ENCODE peak calls at places on chromosomes 11 and 22, in seven cellular contexts. S is CD8-positive, alpha-beta T cell; K is Peyer's patch; A is HepG2; G is neural progenitor cell; Y is transverse colon; R is tibial nerve. B is an unnamed sample.

GRCh38 chr22:41826001-41826400 is 6.9 kb upstream of the SREBF2 start:
- DNase-seq in Y (no peak), K (no peak), S (no peak), G (no peak), R (no peak), A (no peak), B (no peak)

GRCh38 chr11:63663809-63664208 is 7.4 kb downstream of the ATL3 start:
- DNase-seq in K (no peak), A (no peak), R (no peak), G (no peak), S (no peak), Y (no peak), B (no peak)

GRCh38 chr11:34570584-34570983 is 50.3 kb upstream of the EHF start:
- DNase-seq in Y (no peak), K (no peak), S (no peak), R (no peak), G (no peak), A (no peak), B (no peak)

GRCh38 chr11:119972281-119972680 is 165.6 kb downstream of the TRIM29 start:
- DNase-seq in G (no peak), K (no peak), Y (no peak), A (no peak), R (no peak), S (no peak), B (no peak)

GRCh38 chr11:12675951-12676711 is 1.9 kb downstream of the TEAD1 start:
- DNase-seq in K (no peak), A (no peak), R (peak; percentile 40), Y (no peak), S (no peak), G (peak; percentile 54), B (peak; percentile 6)

GRCh38 chr11:32018672-32019071 is 72.2 kb upstream of the RCN1 start:
- DNase-seq in G (no peak), S (no peak), Y (no peak), A (no peak), R (no peak), K (no peak), B (no peak)

GRCh38 chr11:65786786-65787636 is at the start of gene OVOL1:
- DNase-seq in Y (peak; percentile 91), R (no peak), G (peak; percentile 54), A (no peak), S (peak; percentile 16), K (peak; percentile 53), B (no peak)

GRCh38 chr11:46026616-46027293 is 94.5 kb downstream of the PHF21A start:
- DNase-seq in R (no peak), G (no peak), K (no peak), A (no peak), S (no peak), Y (no peak), B (no peak)

GRCh38 chr22:22959147-22959827 is 71.7 kb downstream of the IGLL5 start:
- DNase-seq in Y (peak; percentile 81), K (peak; percentile 87), G (peak; percentile 89), R (peak; percentile 96), S (peak; percentile 80), A (peak; percentile 78), B (peak; percentile 67)

GRCh38 chr11:64249563-64250405 is 1.5 kb upstream of the PLCB3 start:
- DNase-seq in K (no peak), A (no peak), Y (no peak), S (no peak), R (no peak), G (no peak), B (no peak)

GRCh38 chr11:70547386-70547785 is 149.1 kb downstream of the CTTN start:
- DNase-seq in K (no peak), G (no peak), A (no peak), S (no peak), R (no peak), Y (no peak), B (no peak)

GRCh38 chr22:38016182-38017078 is 32.1 kb upstream of the SOX10 start:
- DNase-seq in A (no peak), Y (peak; percentile 52), K (no peak), S (no peak), G (peak; percentile 84), R (peak; percentile 52), B (no peak)

GRCh38 chr11:66454253-66454652 is 12.5 kb upstream of the PELI3 start:
- DNase-seq in A (no peak), R (no peak), Y (no peak), K (no peak), S (no peak), G (no peak), B (no peak)

GRCh38 chr11:70625051-70625450 is 226.7 kb downstream of the CTTN start:
- DNase-seq in R (no peak), S (no peak), A (no peak), G (no peak), K (no peak), Y (no peak), B (no peak)

GRCh38 chr11:102911758-102912481 is 37.1 kb upstream of the MMP12 start:
- DNase-seq in S (no peak), R (no peak), K (no peak), G (peak; percentile 51), A (no peak), Y (no peak), B (no peak)

GRCh38 chr22:22992474-22992873 is 77.8 kb upstream of the GNAZ start:
- DNase-seq in S (no peak), R (no peak), A (no peak), Y (no peak), K (no peak), G (no peak), B (no peak)

GRCh38 chr11:126542621-126543020 is 187.1 kb downstream of the ST3GAL4 start:
- DNase-seq in Y (no peak), A (no peak), R (no peak), K (no peak), S (no peak), G (no peak), B (no peak)

GRCh38 chr11:120354068-120354467 is 17.9 kb downstream of the ARHGEF12 start:
- DNase-seq in G (no peak), A (no peak), Y (no peak), K (no peak), R (no peak), S (no peak), B (no peak)

GRCh38 chr11:134669796-134670195 is 257.8 kb upstream of the B3GAT1 start:
- DNase-seq in S (no peak), A (no peak), K (no peak), G (no peak), R (no peak), Y (no peak), B (no peak)

DNA sequence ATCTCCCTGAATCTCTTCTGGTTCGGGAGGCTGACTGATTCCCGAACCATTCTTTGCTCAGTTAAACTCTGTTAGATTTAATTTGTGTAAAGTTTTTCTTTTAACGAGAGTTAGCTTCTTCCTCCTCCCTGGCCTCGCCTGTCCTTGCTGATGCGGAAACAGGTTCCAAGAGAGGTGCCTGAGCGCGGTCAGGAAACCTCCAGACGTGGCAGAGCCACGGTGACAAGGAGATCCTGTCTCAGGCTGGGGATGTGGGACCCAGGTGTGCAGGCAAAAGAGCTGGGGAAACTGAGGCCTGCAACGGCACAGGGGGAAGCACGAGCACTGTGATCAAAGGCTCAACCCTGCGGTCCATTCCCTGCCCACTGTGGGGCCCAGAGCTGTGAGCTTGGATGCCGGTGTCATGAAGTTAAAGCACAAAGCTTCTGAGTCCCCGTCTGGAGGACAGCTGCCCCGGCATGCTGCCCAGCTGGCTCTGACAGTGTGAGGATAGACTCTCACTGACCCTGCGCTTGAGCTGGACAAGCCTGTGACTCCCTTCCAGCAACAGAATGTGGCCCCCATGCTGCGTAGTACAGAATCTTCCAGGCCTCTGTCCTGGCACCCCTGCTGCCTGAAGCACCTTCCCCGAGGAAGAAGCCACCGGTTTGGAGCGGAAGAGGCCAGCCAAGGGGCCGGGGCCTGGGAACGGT is 960.6 kb downstream of the BRD1 start:
- DNase-seq in S (no peak), Y (no peak), A (no peak), R (no peak), K (no peak), G (no peak), B (no peak)
- H3K9me3 ChIP-seq in S (no peaks in the 10 kb centered on the region), Y (no peaks in the 10 kb centered on the region), A (no peaks in the 10 kb centered on the region), R (no peaks in the 10 kb centered on the region), K (no peaks in the 10 kb centered on the region), G (no peaks in the 10 kb centered on the region), B (no peaks in the 10 kb centered on the region)

GRCh38 chr11:99422581-99423434 is 402.1 kb downstream of the CNTN5 start:
- DNase-seq in R (no peak), G (no peak), S (no peak), K (no peak), Y (no peak), A (no peak), B (no peak)

GRCh38 chr11:99423435-99423983 is 402.8 kb downstream of the CNTN5 start:
- DNase-seq in G (no peak), K (no peak), A (no peak), S (no peak), R (no peak), Y (no peak), B (no peak)

GRCh38 chr11:99424313-99425084 is 403.8 kb downstream of the CNTN5 start:
- DNase-seq in A (no peak), S (no peak), R (no peak), Y (no peak), K (no peak), G (no peak), B (no peak)

GRCh38 chr11:99418927-99419707 is 398.4 kb downstream of the CNTN5 start:
- DNase-seq in K (no peak), S (no peak), A (no peak), G (peak; percentile 24), Y (no peak), R (no peak), B (no peak)

DNA sequence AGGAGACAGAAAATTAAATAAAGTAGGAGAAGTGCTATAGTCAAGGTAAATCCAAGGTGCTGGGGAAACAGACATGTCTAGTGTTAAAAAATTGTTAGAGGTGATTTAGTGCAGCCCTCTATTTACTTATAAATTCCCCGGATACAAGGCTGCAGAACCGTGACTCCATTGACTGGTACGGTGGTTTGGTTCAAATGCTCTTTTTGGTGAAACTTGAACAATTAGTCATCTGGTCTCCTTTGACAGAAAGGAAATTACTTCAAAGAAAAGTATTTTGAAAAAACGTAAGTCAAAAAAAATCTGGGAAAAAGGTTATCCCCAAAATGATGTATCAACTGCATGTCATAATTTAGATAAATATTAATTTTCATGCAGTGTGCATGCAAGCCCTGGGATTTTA is 399.2 kb downstream of the CNTN5 start:
- DNase-seq in S (no peak), G (no peak), Y (no peak), A (no peak), K (no peak), R (no peak), B (no peak)
- H3K9me3 ChIP-seq in S (no peaks in the 10 kb centered on the region), G (no peaks in the 10 kb centered on the region), Y (no peaks in the 10 kb centered on the region), A (no peaks in the 10 kb centered on the region), K (no peaks in the 10 kb centered on the region), R (no peaks in the 10 kb centered on the region), B (no peaks in the 10 kb centered on the region)

DNA sequence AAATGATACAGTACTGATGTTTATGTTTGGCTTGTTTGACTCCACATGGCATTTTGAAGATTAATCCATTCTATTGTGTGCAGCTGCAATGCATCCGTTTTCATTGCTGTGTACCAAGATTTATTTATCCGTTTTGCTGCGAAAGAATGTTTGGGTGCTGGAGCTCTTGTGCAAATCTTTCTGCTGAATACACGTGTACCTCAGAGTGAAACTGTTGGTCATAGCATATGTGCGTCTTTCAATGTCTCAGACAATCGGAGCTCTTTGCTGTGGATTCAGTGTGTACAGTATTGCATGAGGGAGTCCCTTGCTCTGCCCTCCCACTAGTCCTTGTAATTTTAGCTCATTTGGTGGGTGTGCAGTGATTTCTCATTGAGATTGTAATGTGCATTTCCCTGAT is 545.4 kb downstream of the TBC1D22A start:
- DNase-seq in S (no peak), K (no peak), A (no peak), Y (no peak), R (no peak), G (no peak), B (no peak)
- H3K9me3 ChIP-seq in S (no peaks in the 10 kb centered on the region), K (no peaks in the 10 kb centered on the region), A (no peaks in the 10 kb centered on the region), Y (no peaks in the 10 kb centered on the region), R (no peaks in the 10 kb centered on the region), G (peaks cover 16% of the 10 kb centered on the region), B (no peaks in the 10 kb centered on the region)

GRCh38 chr11:2655320-2655719 is 44.5 kb downstream of the KCNQ1OT1 start:
- DNase-seq in R (no peak), G (no peak), S (no peak), Y (no peak), K (no peak), A (no peak), B (no peak)
- H3K9me3 ChIP-seq in R (no peaks in the 10 kb centered on the region), G (peaks cover 16% of the 10 kb centered on the region), S (peaks cover 2% of the 10 kb centered on the region), Y (peaks cover 8% of the 10 kb centered on the region), K (peaks cover 8% of the 10 kb centered on the region), A (peaks cover 50% of the 10 kb centered on the region), B (no peaks in the 10 kb centered on the region)